ENCODE peak calls at places on chromosomes 13 and 19, in six cellular contexts. R, N, X, S, H and T are unnamed samples.

GRCh38 chr19:37874784-37875183 is 31.6 kb downstream of the WDR87 start:
- DNase-seq in S (no peak), H (no peak), R (peak; percentile 59), N (no peak), X (peak; percentile 47), T (no peak)

GRCh38 chr13:29993716-29994488 is 143.5 kb upstream of the UBL3 start:
- DNase-seq in R (peak; percentile 90), H (no peak), N (no peak), S (no peak), X (no peak), T (no peak)

GRCh38 chr13:30120133-30120822 is 187.1 kb downstream of the KATNAL1 start:
- DNase-seq in S (no peak), R (no peak), H (no peak), X (no peak), N (no peak), T (no peak)

GRCh38 chr19:531753-532571 is at the start of gene CDC34:
- DNase-seq in R (no peak), H (peak; percentile 68), X (no peak), N (no peak), S (peak; percentile 63), T (no peak)

GRCh38 chr13:77026255-77026782 is 640 bp downstream of the FBXL3 start:
- DNase-seq in X (peak; percentile 63), H (peak; percentile 83), N (peak; percentile 15), R (peak; percentile 37), S (peak; percentile 79), T (peak; percentile 42)

GRCh38 chr19:18149596-18149975 is 3.4 kb upstream of the PIK3R2 start:
- DNase-seq in R (no peak), H (no peak), N (no peak), X (no peak), S (no peak), T (no peak)

GRCh38 chr13:73339086-73339485 is 280.3 kb downstream of the KLF5 start:
- DNase-seq in H (no peak), N (no peak), R (no peak), X (no peak), S (no peak), T (no peak)

GRCh38 chr19:43495082-43495481 is 9.5 kb downstream of the PHLDB3 start:
- DNase-seq in H (no peak), R (no peak), X (no peak), S (no peak), N (no peak), T (no peak)

GRCh38 chr19:31676271-31677004 is 327.2 kb upstream of the TSHZ3 start:
- DNase-seq in R (no peak), X (no peak), N (peak; percentile 49), H (peak; percentile 48), S (peak; percentile 13), T (no peak)

GRCh38 chr19:1907563-1908363 is 2.6 kb downstream of the ADAT3 start:
- DNase-seq in X (peak; percentile 55), R (no peak), H (no peak), N (no peak), S (peak; percentile 37), T (no peak)

GRCh38 chr13:64688893-64689677 is 2541.1 kb downstream of the PCDH9 start:
- DNase-seq in S (no peak), H (no peak), N (no peak), X (no peak), R (peak; percentile 81), T (no peak)

GRCh38 chr13:35797946-35798345 is 321.5 kb upstream of the MAB21L1 start:
- DNase-seq in S (no peak), X (no peak), R (no peak), N (no peak), H (no peak), T (no peak)

GRCh38 chr13:90968510-90968909 is 379.0 kb upstream of the MIR17HG start:
- DNase-seq in R (no peak), H (peak; percentile 38), N (peak; percentile 33), X (peak; percentile 2), S (no peak), T (no peak)

DNA sequence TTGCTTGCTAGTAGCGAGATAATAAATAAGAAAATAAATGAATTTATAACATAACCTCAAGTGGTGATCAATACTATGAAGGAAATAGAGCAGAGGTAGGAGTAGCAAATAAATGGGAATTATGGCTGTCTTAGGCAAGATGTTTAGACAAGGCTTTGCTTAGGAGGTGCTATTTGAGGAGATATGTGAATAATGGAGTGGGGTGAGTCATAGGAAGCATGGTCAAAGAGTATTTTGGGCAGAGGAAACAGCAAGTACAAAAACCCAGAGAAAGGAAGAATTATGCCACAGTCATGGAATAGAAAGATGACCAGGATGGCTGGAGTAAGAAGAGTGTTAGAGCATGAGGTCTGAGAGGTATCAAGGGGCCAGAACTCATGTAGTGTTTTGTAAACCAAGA is 33.5 kb upstream of the LPAR6 start:
- DNase-seq in S (no peak), X (no peak), R (peak; percentile 84), H (no peak), N (no peak), T (no peak)
- TF ChIP-seq SMC3 in S (no peak), X (no peak), R (no peak), H (no peak), N (no peak), T (no peak)

DNA sequence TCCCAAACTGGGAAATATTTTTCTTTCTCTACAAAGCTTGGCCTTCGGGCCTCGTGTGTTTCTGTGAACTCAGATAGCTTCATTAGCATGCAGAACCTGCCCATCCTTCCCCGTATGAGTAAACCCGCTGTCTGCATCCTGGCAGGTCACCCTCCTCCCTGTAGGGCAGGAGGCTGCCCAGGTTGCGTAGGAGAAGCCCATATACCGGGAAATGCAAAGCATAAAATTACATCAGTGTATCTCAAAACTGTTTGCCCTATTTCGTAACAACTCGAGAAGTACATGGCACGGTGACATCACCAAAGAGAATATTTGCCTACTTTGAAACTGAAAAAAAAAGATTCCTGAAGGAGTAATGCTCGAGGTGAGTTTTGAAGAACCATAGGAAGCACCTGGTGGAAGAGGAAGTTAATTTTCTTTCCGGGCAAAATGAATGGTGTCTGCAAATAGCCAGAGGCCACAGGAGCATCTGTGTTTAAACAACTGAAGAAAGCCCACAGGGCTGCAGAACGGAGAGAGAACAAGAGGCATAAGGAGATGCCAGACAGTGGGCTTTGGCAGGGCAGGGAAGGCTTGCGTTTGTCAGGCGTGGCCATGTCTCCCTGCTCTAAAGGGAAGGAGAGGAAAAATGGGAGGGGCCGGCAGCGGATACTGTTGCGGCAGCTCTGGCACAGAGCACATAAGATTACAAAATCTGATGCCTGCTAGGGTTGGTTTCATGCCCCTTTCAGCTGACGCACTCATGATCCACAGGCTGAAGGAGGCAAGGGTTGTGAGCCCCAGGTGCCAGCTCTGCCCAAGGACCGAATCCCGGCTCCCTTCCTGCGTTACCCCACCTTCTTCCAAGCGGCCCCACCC is 81.4 kb downstream of the IRS2 start:
- DNase-seq in X (no peak), H (no peak), R (no peak), N (peak; percentile 22), S (no peak), T (no peak)
- TF ChIP-seq SMC3 in X (no peak), H (no peak), R (no peak), N (no peak), S (no peak), T (no peak)

GRCh38 chr13:110014719-110015118 is 228.3 kb upstream of the IRS2 start:
- DNase-seq in S (no peak), R (no peak), X (no peak), N (no peak), H (no peak), T (no peak)
- TF ChIP-seq SMC3 in S (no peak), R (no peak), X (no peak), N (no peak), H (no peak), T (no peak)

GRCh38 chr13:98656223-98656622 is 79.3 kb upstream of the STK24 start:
- DNase-seq in X (no peak), S (no peak), N (no peak), H (no peak), R (no peak), T (no peak)
- TF ChIP-seq SMC3 in X (no peak), S (no peak), N (no peak), H (no peak), R (no peak), T (no peak)